ENCODE peak calls at places on chromosome 2, in six cellular contexts. One of them, this sample, is unnamed. For H3K4me1, the result is how much of the 10 kb centered on the place peaks cover.

GRCh38 chr2:230796280-230796862 is 68.4 kb upstream of the ITM2C start:
- DNase-seq in spleen: no peak
- DNase-seq in HCT116: no peak
- DNase-seq in transverse colon: no peak
- DNase-seq in K562: no peak
- DNase-seq in stomach: no peak
- DNase-seq in this sample: no peak

GRCh38 chr2:223585691-223586090 is 16.5 kb downstream of the SCG2 start:
- DNase-seq in spleen: no peak
- DNase-seq in HCT116: no peak
- DNase-seq in stomach: no peak
- DNase-seq in K562: no peak
- DNase-seq in transverse colon: no peak
- DNase-seq in this sample: no peak

GRCh38 chr2:15359716-15360531 is 201.2 kb downstream of the NBAS start:
- DNase-seq in K562: no peak
- DNase-seq in stomach: no peak
- DNase-seq in spleen: no peak
- DNase-seq in HCT116: no peak
- DNase-seq in transverse colon: no peak
- DNase-seq in this sample: no peak

GRCh38 chr2:216478151-216478550 is 20.5 kb upstream of the RPL37A start:
- DNase-seq in HCT116: peak
- DNase-seq in spleen: no peak
- DNase-seq in transverse colon: no peak
- DNase-seq in K562: no peak
- DNase-seq in stomach: no peak
- DNase-seq in this sample: no peak

GRCh38 chr2:200405599-200406298 is 99.3 kb downstream of the SPATS2L start:
- DNase-seq in HCT116: peak
- DNase-seq in K562: peak
- DNase-seq in stomach: no peak
- DNase-seq in transverse colon: peak
- DNase-seq in spleen: no peak
- DNase-seq in this sample: no peak

GRCh38 chr2:173288561-173288960 is 66.1 kb upstream of the CDCA7 start:
- DNase-seq in spleen: no peak
- DNase-seq in HCT116: no peak
- DNase-seq in stomach: no peak
- DNase-seq in K562: no peak
- DNase-seq in transverse colon: no peak
- DNase-seq in this sample: no peak

GRCh38 chr2:122300758-122301157 is 545.3 kb downstream of the TSN start:
- DNase-seq in stomach: no peak
- DNase-seq in HCT116: no peak
- DNase-seq in K562: peak
- DNase-seq in transverse colon: no peak
- DNase-seq in spleen: no peak
- DNase-seq in this sample: no peak

GRCh38 chr2:191703079-191703725 is 25.3 kb downstream of the NABP1 start:
- DNase-seq in stomach: no peak
- DNase-seq in K562: no peak
- DNase-seq in spleen: no peak
- DNase-seq in transverse colon: no peak
- DNase-seq in HCT116: no peak
- DNase-seq in this sample: no peak

GRCh38 chr2:18600255-18600613 is 10.9 kb upstream of the NT5C1B start:
- DNase-seq in HCT116: no peak
- DNase-seq in K562: no peak
- DNase-seq in spleen: no peak
- DNase-seq in stomach: no peak
- DNase-seq in transverse colon: no peak
- DNase-seq in this sample: no peak

GRCh38 chr2:183244300-183244849 is 120.1 kb downstream of the NUP35 start:
- DNase-seq in transverse colon: no peak
- DNase-seq in HCT116: no peak
- DNase-seq in stomach: no peak
- DNase-seq in spleen: no peak
- DNase-seq in K562: no peak
- DNase-seq in this sample: no peak

GRCh38 chr2:67260348-67261277 is 136.5 kb upstream of the ETAA1 start:
- DNase-seq in HCT116: no peak
- DNase-seq in K562: no peak
- DNase-seq in stomach: peak
- DNase-seq in spleen: no peak
- DNase-seq in transverse colon: peak
- DNase-seq in this sample: peak

GRCh38 chr2:15764683-15765011 is 173.0 kb downstream of the DDX1 start:
- DNase-seq in stomach: no peak
- DNase-seq in K562: no peak
- DNase-seq in transverse colon: no peak
- DNase-seq in spleen: no peak
- DNase-seq in HCT116: no peak
- DNase-seq in this sample: no peak

GRCh38 chr2:102012061-102012460 is 20.3 kb downstream of the IL1R2 start:
- DNase-seq in K562: no peak
- DNase-seq in HCT116: no peak
- DNase-seq in transverse colon: no peak
- DNase-seq in spleen: no peak
- DNase-seq in stomach: no peak
- DNase-seq in this sample: no peak

GRCh38 chr2:120886967-120887672 is 151.5 kb downstream of the GLI2 start:
- DNase-seq in K562: no peak
- DNase-seq in spleen: no peak
- DNase-seq in stomach: peak
- DNase-seq in HCT116: no peak
- DNase-seq in transverse colon: no peak
- DNase-seq in this sample: no peak

GRCh38 chr2:200399046-200399445 is 92.6 kb downstream of the SPATS2L start:
- DNase-seq in stomach: no peak
- DNase-seq in spleen: no peak
- DNase-seq in K562: no peak
- DNase-seq in HCT116: no peak
- DNase-seq in transverse colon: no peak
- DNase-seq in this sample: no peak

GRCh38 chr2:226953206-226953605 is 117.4 kb downstream of the RHBDD1 start:
- DNase-seq in HCT116: no peak
- DNase-seq in spleen: no peak
- DNase-seq in stomach: no peak
- DNase-seq in transverse colon: no peak
- DNase-seq in K562: no peak
- DNase-seq in this sample: no peak

GRCh38 chr2:147110317-147110716 is 734.5 kb upstream of the ACVR2A start:
- DNase-seq in stomach: no peak
- DNase-seq in spleen: no peak
- DNase-seq in K562: no peak
- DNase-seq in transverse colon: no peak
- DNase-seq in HCT116: no peak
- DNase-seq in this sample: no peak

GRCh38 chr2:120247851-120248250 is 4.8 kb upstream of the RALB start:
- DNase-seq in transverse colon: no peak
- DNase-seq in spleen: peak
- DNase-seq in stomach: no peak
- DNase-seq in K562: no peak
- DNase-seq in HCT116: no peak
- DNase-seq in this sample: peak

GRCh38 chr2:226600184-226600583 is 199.4 kb downstream of the IRS1 start:
- DNase-seq in HCT116: no peak
- DNase-seq in transverse colon: no peak
- DNase-seq in stomach: no peak
- DNase-seq in spleen: no peak
- DNase-seq in K562: no peak
- DNase-seq in this sample: no peak

GRCh38 chr2:181036848-181037603 is 56.6 kb downstream of the UBE2E3 start:
- DNase-seq in transverse colon: no peak
- DNase-seq in stomach: no peak
- DNase-seq in spleen: no peak
- DNase-seq in HCT116: no peak
- DNase-seq in K562: no peak
- DNase-seq in this sample: no peak

GRCh38 chr2:163191372-163191771 is 352.8 kb upstream of the KCNH7 start:
- DNase-seq in spleen: no peak
- DNase-seq in HCT116: peak
- DNase-seq in K562: peak
- DNase-seq in transverse colon: no peak
- DNase-seq in stomach: no peak
- DNase-seq in this sample: no peak

GRCh38 chr2:15703365-15703869 is 111.7 kb downstream of the DDX1 start:
- DNase-seq in HCT116: no peak
- DNase-seq in stomach: no peak
- DNase-seq in K562: no peak
- DNase-seq in spleen: no peak
- DNase-seq in transverse colon: no peak
- DNase-seq in this sample: no peak

GRCh38 chr2:25246001-25246400 is 77.6 kb upstream of the POMC start:
- DNase-seq in stomach: no peak
- DNase-seq in HCT116: no peak
- DNase-seq in K562: no peak
- DNase-seq in transverse colon: no peak
- DNase-seq in spleen: no peak
- DNase-seq in this sample: no peak

GRCh38 chr2:30178618-30179404 is 32.0 kb downstream of the YPEL5 start:
- DNase-seq in spleen: no peak
- DNase-seq in HCT116: no peak
- DNase-seq in transverse colon: peak
- DNase-seq in K562: peak
- DNase-seq in stomach: peak
- DNase-seq in this sample: peak

GRCh38 chr2:197500503-197501179 is 462 bp downstream of the HSPE1 start:
- DNase-seq in K562: no peak
- DNase-seq in stomach: no peak
- DNase-seq in spleen: no peak
- DNase-seq in HCT116: no peak
- DNase-seq in transverse colon: no peak
- DNase-seq in this sample: no peak
- H3K4me1 ChIP-seq in K562: under half
- H3K4me1 ChIP-seq in stomach: half or more
- H3K4me1 ChIP-seq in spleen: half or more
- H3K4me1 ChIP-seq in HCT116: under half
- H3K4me1 ChIP-seq in transverse colon: under half
- H3K4me1 ChIP-seq in this sample: under half

GRCh38 chr2:1938986-1939385 is 194.7 kb upstream of the PXDN start:
- DNase-seq in stomach: no peak
- DNase-seq in HCT116: no peak
- DNase-seq in K562: no peak
- DNase-seq in transverse colon: no peak
- DNase-seq in spleen: no peak
- DNase-seq in this sample: peak

GRCh38 chr2:1937066-1937465 is 192.8 kb upstream of the PXDN start:
- DNase-seq in HCT116: no peak
- DNase-seq in transverse colon: no peak
- DNase-seq in K562: no peak
- DNase-seq in spleen: no peak
- DNase-seq in stomach: no peak
- DNase-seq in this sample: peak

GRCh38 chr2:1936411-1936980 is 192.2 kb upstream of the PXDN start:
- DNase-seq in HCT116: no peak
- DNase-seq in spleen: no peak
- DNase-seq in K562: no peak
- DNase-seq in transverse colon: no peak
- DNase-seq in stomach: no peak
- DNase-seq in this sample: no peak

GRCh38 chr2:1937480-1937879 is 193.2 kb upstream of the PXDN start:
- DNase-seq in transverse colon: no peak
- DNase-seq in spleen: no peak
- DNase-seq in HCT116: no peak
- DNase-seq in stomach: no peak
- DNase-seq in K562: no peak
- DNase-seq in this sample: peak

DNA sequence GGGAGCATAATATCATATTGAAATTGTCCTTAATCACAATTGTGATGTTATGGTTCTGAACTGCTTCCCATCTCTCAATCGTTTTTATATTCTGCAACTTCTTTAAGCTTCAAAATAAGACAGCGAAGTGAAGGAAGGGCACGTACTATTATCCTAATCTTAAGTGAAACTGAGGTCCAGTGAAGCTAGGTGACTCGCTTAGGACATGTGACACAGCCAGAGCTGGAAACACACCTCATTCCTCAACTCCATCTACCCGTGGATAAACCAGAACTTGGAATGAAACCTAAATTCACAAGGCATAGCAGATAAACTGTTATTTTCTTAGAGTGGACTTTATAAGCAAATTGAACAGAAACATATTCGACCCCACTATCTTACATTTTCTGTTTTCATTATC is 191.2 kb upstream of the PXDN start:
- DNase-seq in HCT116: no peak
- DNase-seq in stomach: no peak
- DNase-seq in K562: no peak
- DNase-seq in spleen: no peak
- DNase-seq in transverse colon: no peak
- DNase-seq in this sample: no peak
- TF ChIP-seq POLR2AphosphoS5 in HCT116: no peak
- TF ChIP-seq POLR2AphosphoS5 in stomach: no peak
- TF ChIP-seq POLR2AphosphoS5 in K562: no peak
- TF ChIP-seq POLR2AphosphoS5 in spleen: no peak
- TF ChIP-seq POLR2AphosphoS5 in transverse colon: no peak
- TF ChIP-seq POLR2AphosphoS5 in this sample: no peak

DNA sequence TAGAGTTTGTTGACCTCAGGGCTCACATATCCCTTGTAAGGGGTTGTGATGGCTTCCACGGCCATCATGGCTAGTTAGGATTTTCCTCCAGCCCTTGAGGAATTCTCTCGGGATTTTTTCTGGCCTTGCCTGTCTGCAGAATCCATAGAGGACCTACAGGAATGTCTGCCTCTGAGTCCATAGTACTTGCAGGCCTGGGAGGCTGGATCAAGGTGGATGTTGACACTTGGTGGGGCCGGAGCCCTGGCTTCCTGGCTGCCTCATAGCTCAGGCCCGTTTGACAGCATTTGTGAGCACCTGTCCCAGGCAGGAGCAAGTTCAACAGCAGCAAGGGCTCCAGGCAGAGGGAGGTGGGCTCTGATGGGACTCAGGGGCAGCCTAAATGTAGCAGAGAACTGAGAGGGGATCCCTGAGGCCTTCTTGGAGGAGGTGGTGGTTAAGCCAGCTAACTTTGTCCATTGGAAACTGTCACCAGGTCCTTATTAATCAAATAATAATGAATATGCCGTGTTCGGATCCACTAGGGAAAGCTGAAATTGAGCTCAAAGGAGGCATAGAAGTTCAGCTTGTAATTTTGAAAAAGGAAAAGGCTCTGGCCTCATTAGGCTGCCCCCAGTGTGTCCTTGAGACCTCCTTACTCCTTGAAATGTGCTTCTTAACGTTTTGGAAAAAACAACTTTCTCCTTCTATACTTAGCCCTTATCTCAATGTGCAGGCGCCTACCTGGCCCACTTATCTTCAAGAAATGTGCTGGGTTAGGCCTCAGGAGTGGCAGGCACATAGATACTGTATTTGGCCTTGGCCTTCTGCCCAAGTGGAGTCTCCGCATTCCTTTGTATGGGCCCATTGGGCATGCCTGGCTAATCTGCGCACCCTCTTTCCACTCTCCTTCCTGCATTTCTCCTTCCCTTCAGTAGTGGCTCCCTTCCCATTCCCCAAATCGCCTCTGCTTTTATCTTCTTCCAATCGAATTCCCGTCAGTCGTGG is 66.9 kb downstream of the HPCAL1 start:
- DNase-seq in transverse colon: peak
- DNase-seq in HCT116: no peak
- DNase-seq in spleen: no peak
- DNase-seq in K562: peak
- DNase-seq in stomach: peak
- DNase-seq in this sample: no peak
- H3K4me1 ChIP-seq in transverse colon: under half
- H3K4me1 ChIP-seq in HCT116: under half
- H3K4me1 ChIP-seq in spleen: under half
- H3K4me1 ChIP-seq in K562: half or more
- H3K4me1 ChIP-seq in stomach: half or more
- H3K4me1 ChIP-seq in this sample: under half

GRCh38 chr2:217978536-217979150 is 24.2 kb downstream of the TNS1 start:
- DNase-seq in K562: no peak
- DNase-seq in HCT116: no peak
- DNase-seq in stomach: peak
- DNase-seq in spleen: peak
- DNase-seq in transverse colon: no peak
- DNase-seq in this sample: peak
- TF ChIP-seq POLR2AphosphoS5 in K562: no peak
- TF ChIP-seq POLR2AphosphoS5 in HCT116: no peak
- TF ChIP-seq POLR2AphosphoS5 in stomach: no peak
- TF ChIP-seq POLR2AphosphoS5 in spleen: peak
- TF ChIP-seq POLR2AphosphoS5 in transverse colon: no peak
- TF ChIP-seq POLR2AphosphoS5 in this sample: peak